ENCODE peak calls at places on chromosomes 3 and 15, in ten cellular contexts. K, X, V, N, U, H, C, L, A and B are unnamed samples.

GRCh38 chr3:71048948-71049347 is 534.6 kb downstream of the FOXP1 start:
- DNase-seq in K (no peak), X (no peak), V (no peak), N (no peak), U (no peak), H (no peak), C (no peak), L (no peak), A (no peak), B (no peak)

GRCh38 chr3:72383230-72383629 is 465.0 kb downstream of the SHQ1 start:
- DNase-seq in K (no peak), X (no peak), V (no peak), N (no peak), U (no peak), H (no peak), C (no peak), L (no peak), A (no peak), B (no peak)

GRCh38 chr15:70826634-70827033 is 27.3 kb downstream of the LARP6 start:
- DNase-seq in K (no peak), X (no peak), V (peak; percentile 91), N (no peak), U (no peak), H (peak; percentile 58), C (no peak), L (peak; percentile 78), A (peak; percentile 49), B (no peak)

GRCh38 chr3:51962854-51963530 is 4.3 kb downstream of the PCBP4 start:
- DNase-seq in K (no peak), X (no peak), V (no peak), N (no peak), U (no peak), H (no peak), C (no peak), L (no peak), A (no peak), B (no peak)

GRCh38 chr3:127172670-127173515 is 20.0 kb upstream of the PRR23E start:
- DNase-seq in K (no peak), X (no peak), V (no peak), N (no peak), U (no peak), H (no peak), C (no peak), L (peak; percentile 44), A (no peak), B (peak; percentile 17)

GRCh38 chr3:152155246-152155645 is 113.5 kb upstream of the MBNL1 start:
- DNase-seq in K (no peak), X (no peak), V (no peak), N (no peak), U (no peak), H (no peak), C (no peak), L (no peak), A (no peak), B (peak; percentile 52)

GRCh38 chr3:127700406-127700805 is 27.7 kb downstream of the ABTB1 start:
- DNase-seq in K (no peak), X (no peak), V (no peak), N (no peak), U (peak; percentile 22), H (no peak), C (no peak), L (no peak), A (no peak), B (no peak)

GRCh38 chr3:171088984-171089754 is 62.6 kb upstream of the SLC2A2 start:
- DNase-seq in K (no peak), X (no peak), V (peak; percentile 77), N (no peak), U (no peak), H (no peak), C (no peak), L (peak; percentile 50), A (no peak), B (peak; percentile 62)

GRCh38 chr3:100093826-100094225 is 20.5 kb downstream of the FILIP1L start:
- DNase-seq in K (no peak), X (no peak), V (no peak), N (no peak), U (no peak), H (no peak), C (no peak), L (no peak), A (no peak), B (no peak)

GRCh38 chr3:100838157-100838556 is 128.9 kb downstream of the TFG start:
- DNase-seq in K (no peak), X (no peak), V (no peak), N (no peak), U (no peak), H (no peak), C (no peak), L (no peak), A (no peak), B (peak; percentile 81)

GRCh38 chr3:184737641-184738518 is 26.0 kb upstream of the MAGEF1 start:
- DNase-seq in K (no peak), X (no peak), V (peak; percentile 97), N (no peak), U (no peak), H (no peak), C (no peak), L (no peak), A (peak; percentile 46), B (peak; percentile 56)

GRCh38 chr15:64149424-64150235 is 1.9 kb upstream of the SNX22 start:
- DNase-seq in K (no peak), X (no peak), V (peak; percentile 37), N (peak; percentile 77), U (no peak), H (no peak), C (no peak), L (no peak), A (no peak), B (no peak)

GRCh38 chr15:57339321-57339720 is 37.0 kb upstream of the CGNL1 start:
- DNase-seq in K (no peak), X (no peak), V (no peak), N (no peak), U (no peak), H (no peak), C (no peak), L (no peak), A (no peak), B (no peak)

GRCh38 chr3:147392083-147392916 is 14.0 kb downstream of the ZIC4 start:
- DNase-seq in K (no peak), X (no peak), V (no peak), N (no peak), U (peak; percentile 88), H (no peak), C (no peak), L (peak; percentile 37), A (no peak), B (no peak)

GRCh38 chr15:76140069-76140454 is 80.3 kb downstream of the TMEM266 start:
- DNase-seq in K (no peak), X (no peak), V (no peak), N (no peak), U (no peak), H (no peak), C (no peak), L (no peak), A (no peak), B (no peak)

GRCh38 chr3:12198301-12198700 is 39.6 kb upstream of the TIMP4 start:
- DNase-seq in K (no peak), X (no peak), V (peak; percentile 50), N (peak; percentile 34), U (no peak), H (no peak), C (no peak), L (no peak), A (no peak), B (no peak)

GRCh38 chr3:183153210-183153950 is 9.2 kb downstream of the LAMP3 start:
- DNase-seq in K (no peak), X (no peak), V (no peak), N (no peak), U (no peak), H (no peak), C (no peak), L (no peak), A (no peak), B (no peak)

GRCh38 chr3:157079677-157080369 is 80.1 kb downstream of the CCNL1 start:
- DNase-seq in K (no peak), X (no peak), V (no peak), N (no peak), U (no peak), H (no peak), C (no peak), L (no peak), A (no peak), B (no peak)

GRCh38 chr15:63238181-63238580 is 39.2 kb upstream of the APH1B start:
- DNase-seq in K (no peak), X (no peak), V (no peak), N (no peak), U (no peak), H (no peak), C (no peak), L (no peak), A (no peak), B (no peak)

GRCh38 chr3:135106445-135106844 is 311.4 kb downstream of the EPHB1 start:
- DNase-seq in K (no peak), X (no peak), V (no peak), N (peak; percentile 63), U (no peak), H (no peak), C (no peak), L (no peak), A (no peak), B (no peak)

GRCh38 chr15:37789392-37789776 is 145.1 kb upstream of the TMCO5A start:
- DNase-seq in K (no peak), X (no peak), V (no peak), N (no peak), U (no peak), H (no peak), C (no peak), L (no peak), A (no peak), B (no peak)

GRCh38 chr3:99172736-99173657 is 271.5 kb upstream of the DCBLD2 start:
- DNase-seq in K (no peak), X (no peak), V (peak; percentile 60), N (peak; percentile 80), U (no peak), H (peak; percentile 26), C (peak; percentile 4), L (no peak), A (peak; percentile 59), B (peak; percentile 42)

GRCh38 chr3:81716870-81717509 is 44.5 kb downstream of the GBE1 start:
- DNase-seq in K (no peak), X (no peak), V (no peak), N (no peak), U (no peak), H (no peak), C (peak; percentile 27), L (no peak), A (no peak), B (no peak)

GRCh38 chr3:31159331-31160039 is 265.0 kb upstream of the GADL1 start:
- DNase-seq in K (no peak), X (no peak), V (no peak), N (no peak), U (no peak), H (no peak), C (no peak), L (no peak), A (no peak), B (no peak)

GRCh38 chr3:9946112-9947024 is 5.8 kb downstream of the PRRT3 start:
- DNase-seq in K (peak; percentile 75), X (peak; percentile 62), V (peak; percentile 79), N (peak; percentile 97), U (peak; percentile 83), H (peak; percentile 89), C (peak; percentile 88), L (peak; percentile 45), A (peak; percentile 87), B (no peak)

GRCh38 chr15:72237286-72238224 is 6.6 kb upstream of the PKM start:
- DNase-seq in K (no peak), X (no peak), V (peak; percentile 97), N (peak; percentile 92), U (no peak), H (peak; percentile 97), C (no peak), L (peak; percentile 94), A (peak; percentile 83), B (peak; percentile 92)

GRCh38 chr3:189908646-189909045 is 212.1 kb downstream of the P3H2 start:
- DNase-seq in K (no peak), X (no peak), V (peak; percentile 87), N (no peak), U (no peak), H (no peak), C (no peak), L (no peak), A (no peak), B (peak; percentile 27)

GRCh38 chr3:133742351-133743091 is 3.7 kb upstream of the TF start:
- DNase-seq in K (no peak), X (no peak), V (peak; percentile 57), N (peak; percentile 29), U (no peak), H (peak; percentile 17), C (peak; percentile 2), L (no peak), A (no peak), B (no peak)